ENCODE peak calls at places on chromosomes 16 and 17, in nine cellular contexts. O is fibroblast of villous mesenchyme, D is RWPE2, L is hepatocyte, G is body of pancreas, R is mucosa of descending colon, K is HFFc6, Q is A549, C is dorsolateral prefrontal cortex. N is an unnamed sample.

GRCh38 chr17:9859781-9860180 is 34.1 kb downstream of the GLP2R start:
- DNase-seq in O (no peak), D (no peak), L (no peak), G (no peak), R (no peak), K (no peak), Q (no peak), C (no peak), N (no peak)

GRCh38 chr17:57511475-57512123 is 233.5 kb downstream of the CCDC182 start:
- DNase-seq in O (no peak), D (no peak), L (no peak), G (no peak), R (no peak), K (no peak), Q (no peak), C (no peak), N (no peak)

GRCh38 chr17:70767102-70767701 is 597.9 kb downstream of the KCNJ2 start:
- DNase-seq in O (peak; percentile 51), D (no peak), L (peak; percentile 56), G (no peak), R (no peak), K (peak; percentile 30), Q (peak; percentile 29), C (no peak), N (no peak)

GRCh38 chr17:20156196-20157077 is 147.3 kb downstream of the SPECC1 start:
- DNase-seq in O (peak; percentile 31), D (peak; percentile 80), L (peak; percentile 85), G (peak; percentile 60), R (no peak), K (no peak), Q (peak; percentile 62), C (no peak), N (peak; percentile 40)

GRCh38 chr16:59385953-59386352 is 651.8 kb upstream of the GOT2 start:
- DNase-seq in O (peak; percentile 36), D (no peak), L (no peak), G (no peak), R (no peak), K (peak; percentile 94), Q (no peak), C (no peak), N (no peak)

GRCh38 chr17:47230864-47231263 is 21.7 kb downstream of the MYL4 start:
- DNase-seq in O (no peak), D (no peak), L (no peak), G (no peak), R (no peak), K (no peak), Q (no peak), C (no peak), N (no peak)

GRCh38 chr17:6912110-6913051 is 80.9 kb upstream of the TEKT1 start:
- DNase-seq in O (no peak), D (no peak), L (no peak), G (no peak), R (no peak), K (no peak), Q (no peak), C (no peak), N (no peak)

GRCh38 chr16:4529085-4530060 is 9.2 kb downstream of the CDIP1 start:
- DNase-seq in O (peak; percentile 71), D (no peak), L (peak; percentile 50), G (peak; percentile 61), R (no peak), K (peak; percentile 7), Q (no peak), C (no peak), N (no peak)

GRCh38 chr17:17387017-17387416 is 83.8 kb downstream of the NT5M start:
- DNase-seq in O (no peak), D (peak; percentile 87), L (peak; percentile 73), G (peak; percentile 65), R (peak; percentile 70), K (no peak), Q (no peak), C (no peak), N (no peak)

GRCh38 chr16:89484923-89485679 is 5.3 kb downstream of the ANKRD11 start:
- DNase-seq in O (no peak), D (no peak), L (no peak), G (no peak), R (peak; percentile 42), K (no peak), Q (no peak), C (no peak), N (no peak)

GRCh38 chr17:31488982-31489294 is 97.5 kb downstream of the RAB11FIP4 start:
- DNase-seq in O (no peak), D (no peak), L (no peak), G (peak; percentile 52), R (peak; percentile 61), K (no peak), Q (no peak), C (no peak), N (no peak)

GRCh38 chr17:31486351-31487062 is 95.0 kb downstream of the RAB11FIP4 start:
- DNase-seq in O (no peak), D (no peak), L (no peak), G (peak; percentile 90), R (peak; percentile 69), K (no peak), Q (no peak), C (no peak), N (no peak)

GRCh38 chr17:31487063-31487647 is 95.7 kb downstream of the RAB11FIP4 start:
- DNase-seq in O (no peak), D (no peak), L (no peak), G (no peak), R (peak; percentile 56), K (no peak), Q (no peak), C (no peak), N (no peak)

GRCh38 chr17:31488264-31488981 is 96.9 kb downstream of the RAB11FIP4 start:
- DNase-seq in O (no peak), D (no peak), L (peak; percentile 58), G (peak; percentile 65), R (peak; percentile 78), K (no peak), Q (no peak), C (no peak), N (no peak)

GRCh38 chr17:31487648-31488263 is 96.3 kb downstream of the RAB11FIP4 start:
- DNase-seq in O (peak; percentile 13), D (peak; percentile 88), L (peak; percentile 98), G (peak; percentile 98), R (peak; percentile 97), K (no peak), Q (peak; percentile 94), C (peak; percentile 93), N (peak; percentile 75)
- TF ChIP-seq CTCF in O (no peak), D (peak; percentile 7), L (no peak), G (no peak), R (no peak), K (no peak), Q (no peak), C (no peak), N (no peak)

GRCh38 chr16:67015317-67015731 is 13.6 kb upstream of the CBFB start:
- DNase-seq in O (no peak), D (peak; percentile 10), L (no peak), G (no peak), R (no peak), K (no peak), Q (no peak), C (peak; percentile 18), N (no peak)
- TF ChIP-seq CTCF in O (no peak), D (peak; percentile 21), L (no peak), G (no peak), R (no peak), K (no peak), Q (peak; percentile 19), C (no peak), N (no peak)

DNA sequence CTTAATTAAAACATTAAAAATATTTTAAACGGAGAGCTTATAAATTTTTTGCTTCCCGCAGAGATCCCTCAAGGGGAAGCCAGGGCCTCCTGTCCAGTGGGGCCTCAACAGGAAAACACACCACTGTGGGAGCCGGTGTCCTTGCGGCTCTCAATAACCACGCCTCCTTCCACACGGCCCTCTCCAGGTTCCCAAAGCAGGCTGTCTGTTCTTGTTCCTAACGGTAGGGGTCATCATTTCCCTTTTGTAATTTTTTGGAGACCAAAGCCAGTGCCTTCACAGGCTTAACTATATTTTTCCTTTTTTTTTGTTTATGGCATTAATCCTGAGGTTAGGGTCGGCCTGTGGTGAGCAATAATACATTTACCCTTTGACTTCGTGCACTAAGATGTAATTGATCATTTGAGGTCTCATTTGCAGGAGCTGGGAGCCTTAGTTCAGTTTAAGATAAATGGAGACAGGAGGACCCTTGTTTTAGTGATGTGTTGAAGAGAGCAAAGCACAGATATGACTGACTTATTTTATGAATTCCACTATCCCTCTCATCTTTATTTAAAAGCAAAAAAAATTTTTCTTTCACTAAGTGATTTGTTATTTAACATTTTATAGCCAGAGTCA is 77.5 kb upstream of the N4BP1 start:
- DNase-seq in O (peak; percentile 71), D (no peak), L (peak; percentile 86), G (peak; percentile 53), R (peak; percentile 43), K (peak; percentile 66), Q (peak; percentile 83), C (peak; percentile 28), N (no peak)
- TF ChIP-seq CTCF in O (peak; percentile 85), D (peak; percentile 89), L (peak; percentile 84), G (peak; percentile 30), R (no peak), K (peak; percentile 86), Q (peak; percentile 77), C (peak; percentile 75), N (no peak)

GRCh38 chr16:74469946-74470478 is 48.7 kb upstream of the CLEC18B start:
- DNase-seq in O (no peak), D (no peak), L (no peak), G (no peak), R (no peak), K (no peak), Q (no peak), C (no peak), N (no peak)
- TF ChIP-seq CTCF in O (no peak), D (no peak), L (no peak), G (no peak), R (no peak), K (no peak), Q (no peak), C (no peak), N (no peak)

N was measured in omental fat pad.